ENCODE peak calls at places on chromosomes 12 and 14, in four cellular contexts. One of them, this sample, is unnamed.
A peak's percentile ranks its signal among the peaks of the same experiment; 100 is the strongest.

GRCh38 chr12:21305666-21306065 is 29.1 kb downstream of the SLCO1A2 start:
- DNase-seq in GM12878: no peak
- DNase-seq in WTC11: no peak
- DNase-seq in K562: no peak
- DNase-seq in this sample: no peak

GRCh38 chr14:23071975-23072539 is 14.7 kb upstream of the CDH24 start:
- DNase-seq in GM12878: no peak
- DNase-seq in WTC11: no peak
- DNase-seq in K562: no peak
- DNase-seq in this sample: no peak

GRCh38 chr12:10557766-10558165 is 52.1 kb downstream of the EIF2S3B start:
- DNase-seq in GM12878: peak; percentile 63
- DNase-seq in WTC11: no peak
- DNase-seq in K562: no peak
- DNase-seq in this sample: no peak

GRCh38 chr12:57109207-57110160 is 1.7 kb downstream of the STAT6 start:
- DNase-seq in GM12878: no peak
- DNase-seq in WTC11: no peak
- DNase-seq in K562: peak; percentile 6
- DNase-seq in this sample: peak; percentile 3

GRCh38 chr12:99553461-99553860 is 94.1 kb upstream of the GARIN6 start:
- DNase-seq in GM12878: no peak
- DNase-seq in WTC11: no peak
- DNase-seq in K562: no peak
- DNase-seq in this sample: no peak

GRCh38 chr12:113154351-113154973 is 4.9 kb downstream of the CFAP73 start:
- DNase-seq in GM12878: no peak
- DNase-seq in WTC11: peak; percentile 79
- DNase-seq in K562: no peak
- DNase-seq in this sample: peak; percentile 83

GRCh38 chr14:88872976-88873375 is 48.5 kb downstream of the TTC8 start:
- DNase-seq in GM12878: no peak
- DNase-seq in WTC11: no peak
- DNase-seq in K562: no peak
- DNase-seq in this sample: no peak

GRCh38 chr12:43158126-43158525 is 393.9 kb downstream of the ADAMTS20 start:
- DNase-seq in GM12878: no peak
- DNase-seq in WTC11: no peak
- DNase-seq in K562: no peak
- DNase-seq in this sample: no peak

GRCh38 chr14:21796912-21797311 is 123.3 kb upstream of the OR4E1 start:
- DNase-seq in GM12878: no peak
- DNase-seq in WTC11: no peak
- DNase-seq in K562: no peak
- DNase-seq in this sample: no peak

GRCh38 chr14:23358042-23358441 is 5.4 kb upstream of the SLC22A17 start:
- DNase-seq in GM12878: no peak
- DNase-seq in WTC11: no peak
- DNase-seq in K562: no peak
- DNase-seq in this sample: no peak

GRCh38 chr12:110340706-110341105 is 59.7 kb downstream of the ATP2A2 start:
- DNase-seq in GM12878: no peak
- DNase-seq in WTC11: no peak
- DNase-seq in K562: no peak
- DNase-seq in this sample: no peak

GRCh38 chr12:104668274-104668718 is 211.5 kb downstream of the CHST11 start:
- DNase-seq in GM12878: no peak
- DNase-seq in WTC11: no peak
- DNase-seq in K562: peak; percentile 19
- DNase-seq in this sample: peak; percentile 78

GRCh38 chr14:23024612-23025075 is 10.1 kb downstream of the PSMB5 start:
- DNase-seq in GM12878: no peak
- DNase-seq in WTC11: no peak
- DNase-seq in K562: no peak
- DNase-seq in this sample: no peak

GRCh38 chr12:85156569-85156968 is 120.4 kb downstream of the LRRIQ1 start:
- DNase-seq in GM12878: no peak
- DNase-seq in WTC11: no peak
- DNase-seq in K562: no peak
- DNase-seq in this sample: no peak

GRCh38 chr12:559907-560455 is 100.2 kb downstream of the B4GALNT3 start:
- DNase-seq in GM12878: no peak
- DNase-seq in WTC11: no peak
- DNase-seq in K562: no peak
- DNase-seq in this sample: no peak

GRCh38 chr14:96167224-96168148 is 37.2 kb upstream of the BDKRB2 start:
- DNase-seq in GM12878: no peak
- DNase-seq in WTC11: no peak
- DNase-seq in K562: no peak
- DNase-seq in this sample: no peak

GRCh38 chr14:72677664-72678063 is 216.2 kb downstream of the DPF3 start:
- DNase-seq in GM12878: no peak
- DNase-seq in WTC11: no peak
- DNase-seq in K562: no peak
- DNase-seq in this sample: no peak

GRCh38 chr12:62671321-62671720 is 204.7 kb downstream of the MON2 start:
- DNase-seq in GM12878: no peak
- DNase-seq in WTC11: no peak
- DNase-seq in K562: no peak
- DNase-seq in this sample: no peak

GRCh38 chr12:131860472-131861260 is 32.5 kb downstream of the MMP17 start:
- DNase-seq in GM12878: no peak
- DNase-seq in WTC11: peak; percentile 68
- DNase-seq in K562: peak; percentile 79
- DNase-seq in this sample: peak; percentile 69

GRCh38 chr12:121110211-121110940 is 22.3 kb upstream of the P2RX7 start:
- DNase-seq in GM12878: peak; percentile 78
- DNase-seq in WTC11: peak; percentile 74
- DNase-seq in K562: peak; percentile 65
- DNase-seq in this sample: peak; percentile 65

GRCh38 chr14:48417715-48418500 is 742.5 kb upstream of the MDGA2 start:
- DNase-seq in GM12878: no peak
- DNase-seq in WTC11: no peak
- DNase-seq in K562: no peak
- DNase-seq in this sample: no peak

GRCh38 chr12:4567073-4567881 is 5.3 kb downstream of the DYRK4 start:
- DNase-seq in GM12878: peak; percentile 30
- DNase-seq in WTC11: no peak
- DNase-seq in K562: no peak
- DNase-seq in this sample: no peak

GRCh38 chr14:27242874-27243273 is 645.0 kb upstream of the NOVA1 start:
- DNase-seq in GM12878: no peak
- DNase-seq in WTC11: no peak
- DNase-seq in K562: no peak
- DNase-seq in this sample: no peak

GRCh38 chr14:24369463-24369862 is 1.5 kb downstream of the NFATC4 start:
- DNase-seq in GM12878: no peak
- DNase-seq in WTC11: peak; percentile 14
- DNase-seq in K562: no peak
- DNase-seq in this sample: no peak

GRCh38 chr14:99035712-99036593 is 236.0 kb downstream of the BCL11B start:
- DNase-seq in GM12878: no peak
- DNase-seq in WTC11: peak; percentile 73
- DNase-seq in K562: no peak
- DNase-seq in this sample: peak; percentile 45

GRCh38 chr12:70270108-70270507 is 26.9 kb downstream of the CNOT2 start:
- DNase-seq in GM12878: no peak
- DNase-seq in WTC11: no peak
- DNase-seq in K562: no peak
- DNase-seq in this sample: no peak

GRCh38 chr12:129372876-129373275 is 519.6 kb downstream of the GLT1D1 start:
- DNase-seq in GM12878: no peak
- DNase-seq in WTC11: no peak
- DNase-seq in K562: no peak
- DNase-seq in this sample: no peak

DNA sequence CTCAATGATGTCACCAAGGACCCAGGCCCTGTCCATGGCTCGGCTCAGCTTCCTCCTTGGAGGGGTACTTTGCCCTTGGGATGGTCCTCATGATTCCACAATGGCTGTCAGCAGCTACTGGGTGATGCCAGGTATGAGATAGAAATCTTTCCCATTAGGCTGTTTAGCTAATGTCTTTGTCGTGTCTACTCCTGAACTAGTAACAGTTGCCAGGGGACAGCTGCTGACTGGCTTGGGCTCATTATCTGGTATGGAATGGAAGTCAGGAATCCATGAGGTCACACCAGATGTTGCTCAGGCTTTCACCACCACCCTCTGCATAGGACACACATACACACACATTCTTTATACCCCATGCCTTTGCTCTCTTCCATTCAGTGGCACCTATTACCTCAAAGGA is 9.2 kb downstream of the PRPH start:
- DNase-seq in GM12878: no peak
- DNase-seq in WTC11: no peak
- DNase-seq in K562: no peak
- DNase-seq in this sample: peak; percentile 59
- TF ChIP-seq USF1 in GM12878: no peak
- TF ChIP-seq USF1 in WTC11: no peak
- TF ChIP-seq USF1 in K562: no peak
- TF ChIP-seq USF1 in this sample: no peak

DNA sequence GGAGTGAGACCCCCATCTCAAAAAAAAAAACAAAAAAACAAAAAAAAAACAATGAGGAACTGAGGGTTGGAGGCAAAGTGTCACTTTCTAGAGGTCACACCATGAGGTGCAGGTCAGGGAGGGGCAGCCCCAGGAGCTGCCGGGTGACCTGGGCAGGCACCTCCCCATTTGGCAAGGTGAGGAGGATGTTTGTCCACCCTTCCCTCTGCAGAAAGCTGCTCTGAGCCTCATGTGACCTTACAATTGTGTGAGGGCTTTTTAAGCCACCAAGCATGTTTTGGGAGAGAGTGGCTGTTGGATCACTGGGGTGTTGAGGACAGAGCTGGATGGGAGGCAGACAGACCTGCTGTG is 49.6 kb downstream of the FOXN4 start:
- DNase-seq in GM12878: no peak
- DNase-seq in WTC11: no peak
- DNase-seq in K562: no peak
- DNase-seq in this sample: no peak
- TF ChIP-seq USF1 in GM12878: no peak
- TF ChIP-seq USF1 in WTC11: no peak
- TF ChIP-seq USF1 in K562: no peak
- TF ChIP-seq USF1 in this sample: no peak

DNA sequence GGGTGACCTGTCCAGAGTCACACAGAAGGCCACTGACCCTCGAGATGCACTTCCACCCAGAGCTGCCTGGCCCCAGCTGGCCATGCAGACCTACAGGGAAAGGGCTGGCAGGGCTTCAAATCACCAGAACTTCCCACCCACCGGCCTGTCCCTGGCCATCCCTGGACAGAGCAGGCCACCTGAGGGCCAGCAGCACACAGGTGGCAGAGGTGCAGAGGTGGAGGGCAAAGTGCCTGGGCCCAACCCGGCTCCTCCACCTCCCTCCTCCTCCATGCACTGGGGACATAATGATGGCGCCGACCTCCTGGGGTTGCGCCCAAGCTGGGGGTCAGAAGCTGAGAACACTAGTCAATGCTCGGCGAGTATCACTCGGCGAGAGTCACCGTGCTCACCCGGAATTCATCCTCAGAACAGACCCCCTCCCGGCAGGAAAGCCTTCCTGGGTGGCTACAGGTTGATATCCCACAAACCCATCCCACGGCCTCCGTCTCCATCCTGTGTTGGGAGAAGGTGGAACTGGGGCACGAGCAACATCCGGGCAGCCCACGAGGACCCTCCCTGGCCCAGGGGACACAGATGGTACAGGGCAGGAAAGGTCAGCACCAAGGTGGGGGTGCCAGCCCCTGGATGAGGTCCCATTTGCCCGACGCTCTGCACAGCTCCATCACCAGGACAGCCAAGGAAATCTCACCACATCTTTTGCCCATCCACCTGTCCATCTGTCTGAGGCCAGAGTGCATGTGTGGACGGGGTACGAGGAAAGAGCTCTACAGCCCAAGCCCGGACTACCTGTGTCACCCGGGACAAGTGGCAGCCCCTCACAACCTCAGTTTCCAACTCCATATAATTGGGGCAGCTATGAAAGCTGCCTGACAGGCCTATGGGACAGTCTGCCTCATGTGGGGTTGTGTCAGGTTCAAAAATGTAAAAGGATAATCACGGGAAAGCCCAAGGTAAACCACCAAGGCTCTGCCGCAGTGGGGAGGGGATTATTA is 10.8 kb downstream of the BEGAIN start:
- DNase-seq in GM12878: no peak
- DNase-seq in WTC11: peak; percentile 8
- DNase-seq in K562: no peak
- DNase-seq in this sample: no peak
- TF ChIP-seq USF1 in GM12878: no peak
- TF ChIP-seq USF1 in WTC11: no peak
- TF ChIP-seq USF1 in K562: no peak
- TF ChIP-seq USF1 in this sample: no peak

GRCh38 chr12:106248849-106249371 is 1.1 kb upstream of the CKAP4 start:
- DNase-seq in GM12878: no peak
- DNase-seq in WTC11: no peak
- DNase-seq in K562: no peak
- DNase-seq in this sample: no peak
- TF ChIP-seq USF1 in GM12878: no peak
- TF ChIP-seq USF1 in WTC11: no peak
- TF ChIP-seq USF1 in K562: no peak
- TF ChIP-seq USF1 in this sample: no peak

This sample was measured in SK-N-SH.